ENCODE peak calls at places on chromosomes 6 and 20, in five cellular contexts. One of them, this sample, is unnamed.
A peak's percentile ranks its signal among the peaks of the same experiment; 100 is the strongest.

GRCh38 chr20:34557936-34558319 is 590 bp upstream of the MAP1LC3A start:
- DNase-seq in CD8-positive, alpha-beta T cell: no peak
- DNase-seq in progenitor cell of endocrine pancreas: no peak
- DNase-seq in cardiac fibroblast: no peak
- DNase-seq in breast epithelium: no peak
- DNase-seq in this sample: peak; percentile 26

GRCh38 chr20:46031701-46032254 is 2.8 kb downstream of the SLC12A5 start:
- DNase-seq in CD8-positive, alpha-beta T cell: no peak
- DNase-seq in progenitor cell of endocrine pancreas: no peak
- DNase-seq in cardiac fibroblast: no peak
- DNase-seq in breast epithelium: no peak
- DNase-seq in this sample: no peak

GRCh38 chr6:6230286-6230685 is 90.2 kb downstream of the F13A1 start:
- DNase-seq in CD8-positive, alpha-beta T cell: no peak
- DNase-seq in progenitor cell of endocrine pancreas: no peak
- DNase-seq in cardiac fibroblast: no peak
- DNase-seq in breast epithelium: no peak
- DNase-seq in this sample: no peak

GRCh38 chr6:81086931-81087330 is 665.5 kb downstream of the TENT5A start:
- DNase-seq in CD8-positive, alpha-beta T cell: no peak
- DNase-seq in progenitor cell of endocrine pancreas: no peak
- DNase-seq in cardiac fibroblast: no peak
- DNase-seq in breast epithelium: no peak
- DNase-seq in this sample: no peak

GRCh38 chr6:79546186-79546585 is 9.0 kb upstream of the LCA5 start:
- DNase-seq in CD8-positive, alpha-beta T cell: no peak
- DNase-seq in progenitor cell of endocrine pancreas: no peak
- DNase-seq in cardiac fibroblast: peak; percentile 46
- DNase-seq in breast epithelium: no peak
- DNase-seq in this sample: no peak

GRCh38 chr20:40892642-40893041 is 136.0 kb upstream of the TOP1 start:
- DNase-seq in CD8-positive, alpha-beta T cell: no peak
- DNase-seq in progenitor cell of endocrine pancreas: no peak
- DNase-seq in cardiac fibroblast: no peak
- DNase-seq in breast epithelium: no peak
- DNase-seq in this sample: no peak

GRCh38 chr20:64049060-64049886 is at the start of gene SOX18:
- DNase-seq in CD8-positive, alpha-beta T cell: no peak
- DNase-seq in progenitor cell of endocrine pancreas: no peak
- DNase-seq in cardiac fibroblast: peak; percentile 56
- DNase-seq in breast epithelium: no peak
- DNase-seq in this sample: no peak

GRCh38 chr20:49742948-49743347 is 29.3 kb upstream of the B4GALT5 start:
- DNase-seq in CD8-positive, alpha-beta T cell: no peak
- DNase-seq in progenitor cell of endocrine pancreas: no peak
- DNase-seq in cardiac fibroblast: no peak
- DNase-seq in breast epithelium: no peak
- DNase-seq in this sample: no peak

GRCh38 chr6:36419295-36419694 is 23.4 kb downstream of the PXT1 start:
- DNase-seq in CD8-positive, alpha-beta T cell: no peak
- DNase-seq in progenitor cell of endocrine pancreas: no peak
- DNase-seq in cardiac fibroblast: no peak
- DNase-seq in breast epithelium: no peak
- DNase-seq in this sample: no peak

GRCh38 chr20:44342240-44342639 is 5.4 kb downstream of the R3HDML start:
- DNase-seq in CD8-positive, alpha-beta T cell: no peak
- DNase-seq in progenitor cell of endocrine pancreas: no peak
- DNase-seq in cardiac fibroblast: no peak
- DNase-seq in breast epithelium: no peak
- DNase-seq in this sample: no peak

GRCh38 chr6:143805832-143806281 is 37.3 kb upstream of the LTV1 start:
- DNase-seq in CD8-positive, alpha-beta T cell: no peak
- DNase-seq in progenitor cell of endocrine pancreas: no peak
- DNase-seq in cardiac fibroblast: peak; percentile 70
- DNase-seq in breast epithelium: no peak
- DNase-seq in this sample: no peak

GRCh38 chr6:139373928-139374356 is 506 bp downstream of the CITED2 start:
- DNase-seq in CD8-positive, alpha-beta T cell: no peak
- DNase-seq in progenitor cell of endocrine pancreas: peak; percentile 14
- DNase-seq in cardiac fibroblast: no peak
- DNase-seq in breast epithelium: no peak
- DNase-seq in this sample: no peak

GRCh38 chr20:45828589-45828988 is 1.5 kb upstream of the TNNC2 start:
- DNase-seq in CD8-positive, alpha-beta T cell: no peak
- DNase-seq in progenitor cell of endocrine pancreas: no peak
- DNase-seq in cardiac fibroblast: peak; percentile 31
- DNase-seq in breast epithelium: no peak
- DNase-seq in this sample: no peak

GRCh38 chr20:32019156-32019510 is 8.9 kb downstream of the CCM2L start:
- DNase-seq in CD8-positive, alpha-beta T cell: no peak
- DNase-seq in progenitor cell of endocrine pancreas: peak; percentile 60
- DNase-seq in cardiac fibroblast: no peak
- DNase-seq in breast epithelium: no peak
- DNase-seq in this sample: no peak

GRCh38 chr6:142478117-142478516 is 176.3 kb downstream of the ADGRG6 start:
- DNase-seq in CD8-positive, alpha-beta T cell: no peak
- DNase-seq in progenitor cell of endocrine pancreas: no peak
- DNase-seq in cardiac fibroblast: peak; percentile 30
- DNase-seq in breast epithelium: no peak
- DNase-seq in this sample: no peak

GRCh38 chr6:166625356-166625755 is 1.7 kb downstream of the RPS6KA2 start:
- DNase-seq in CD8-positive, alpha-beta T cell: no peak
- DNase-seq in progenitor cell of endocrine pancreas: no peak
- DNase-seq in cardiac fibroblast: peak; percentile 86
- DNase-seq in breast epithelium: no peak
- DNase-seq in this sample: no peak

GRCh38 chr6:45532626-45533258 is 155.0 kb upstream of the SUPT3H start:
- DNase-seq in CD8-positive, alpha-beta T cell: no peak
- DNase-seq in progenitor cell of endocrine pancreas: no peak
- DNase-seq in cardiac fibroblast: peak; percentile 59
- DNase-seq in breast epithelium: no peak
- DNase-seq in this sample: no peak

GRCh38 chr6:32796848-32797776 is 19.7 kb downstream of the HLA-DOB start:
- DNase-seq in CD8-positive, alpha-beta T cell: peak; percentile 88
- DNase-seq in progenitor cell of endocrine pancreas: peak; percentile 71
- DNase-seq in cardiac fibroblast: peak; percentile 70
- DNase-seq in breast epithelium: peak; percentile 80
- DNase-seq in this sample: no peak

GRCh38 chr6:168388641-168389633 is 52.0 kb upstream of the SMOC2 start:
- DNase-seq in CD8-positive, alpha-beta T cell: no peak
- DNase-seq in progenitor cell of endocrine pancreas: peak; percentile 31
- DNase-seq in cardiac fibroblast: no peak
- DNase-seq in breast epithelium: peak; percentile 83
- DNase-seq in this sample: no peak

GRCh38 chr20:62318411-62319345 is 15.9 kb downstream of the ADRM1 start:
- DNase-seq in CD8-positive, alpha-beta T cell: no peak
- DNase-seq in progenitor cell of endocrine pancreas: no peak
- DNase-seq in cardiac fibroblast: no peak
- DNase-seq in breast epithelium: no peak
- DNase-seq in this sample: no peak

GRCh38 chr6:154993026-154993425 is 2.1 kb upstream of the TIAM2 start:
- DNase-seq in CD8-positive, alpha-beta T cell: no peak
- DNase-seq in progenitor cell of endocrine pancreas: no peak
- DNase-seq in cardiac fibroblast: no peak
- DNase-seq in breast epithelium: no peak
- DNase-seq in this sample: no peak

GRCh38 chr20:16476032-16476431 is 97.2 kb downstream of the KIF16B start:
- DNase-seq in CD8-positive, alpha-beta T cell: no peak
- DNase-seq in progenitor cell of endocrine pancreas: no peak
- DNase-seq in cardiac fibroblast: peak; percentile 73
- DNase-seq in breast epithelium: no peak
- DNase-seq in this sample: no peak

GRCh38 chr20:4509825-4510522 is 211.7 kb upstream of the PRND start:
- DNase-seq in CD8-positive, alpha-beta T cell: no peak
- DNase-seq in progenitor cell of endocrine pancreas: no peak
- DNase-seq in cardiac fibroblast: no peak
- DNase-seq in breast epithelium: no peak
- DNase-seq in this sample: no peak

GRCh38 chr6:73586416-73586974 is 65.7 kb upstream of the EEF1A1 start:
- DNase-seq in CD8-positive, alpha-beta T cell: no peak
- DNase-seq in progenitor cell of endocrine pancreas: no peak
- DNase-seq in cardiac fibroblast: peak; percentile 45
- DNase-seq in breast epithelium: no peak
- DNase-seq in this sample: no peak

DNA sequence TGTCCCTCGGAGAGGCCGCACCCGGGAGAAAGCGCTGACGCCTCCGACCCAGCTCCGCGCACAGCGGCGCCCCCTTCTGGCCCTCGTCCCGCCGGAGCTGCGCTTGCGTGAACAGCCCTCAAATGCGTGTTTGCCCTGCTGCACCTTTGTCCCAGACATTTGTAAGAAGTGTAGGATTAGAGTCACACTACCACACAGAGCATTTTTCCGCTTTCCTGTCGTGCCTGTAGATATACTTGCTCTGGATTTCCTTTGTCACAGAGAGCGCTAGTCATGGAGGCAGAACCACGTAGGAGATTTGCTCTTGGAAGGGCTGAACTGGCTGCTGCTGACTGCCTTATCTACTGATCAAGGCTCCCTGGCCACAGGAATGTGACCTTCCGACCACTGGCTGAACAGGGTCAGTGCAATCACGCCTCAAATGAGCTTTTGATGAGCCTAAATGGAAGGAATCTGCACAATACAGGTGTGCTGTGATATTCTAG is 62.3 kb downstream of the PAX1 start:
- DNase-seq in CD8-positive, alpha-beta T cell: no peak
- DNase-seq in progenitor cell of endocrine pancreas: peak; percentile 63
- DNase-seq in cardiac fibroblast: no peak
- DNase-seq in breast epithelium: peak; percentile 55
- DNase-seq in this sample: no peak
- TF ChIP-seq CTCF in CD8-positive, alpha-beta T cell: no peak
- TF ChIP-seq CTCF in progenitor cell of endocrine pancreas: peak; percentile 84
- TF ChIP-seq CTCF in cardiac fibroblast: no peak
- TF ChIP-seq CTCF in breast epithelium: peak; percentile 27
- TF ChIP-seq CTCF in this sample: no peak

DNA sequence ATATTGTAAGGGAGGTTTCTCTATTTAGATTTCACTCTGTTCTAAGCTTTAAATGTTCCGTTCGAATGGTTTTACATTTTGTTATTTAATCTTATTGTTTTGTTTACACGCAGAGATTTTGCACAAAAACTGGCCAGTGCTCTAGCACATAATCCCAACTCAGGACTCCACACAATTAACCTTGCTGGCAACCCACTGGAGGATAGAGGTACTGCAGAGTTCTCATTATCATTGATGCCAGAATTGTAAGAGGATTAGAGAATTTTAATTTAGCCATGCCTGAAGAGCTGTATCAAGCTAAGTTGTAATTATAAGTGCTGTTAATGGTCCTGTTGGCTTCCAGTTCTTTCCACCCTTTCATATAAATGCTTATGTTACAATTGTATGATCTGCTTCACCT is 179.7 kb upstream of the SCGN start:
- DNase-seq in CD8-positive, alpha-beta T cell: no peak
- DNase-seq in progenitor cell of endocrine pancreas: no peak
- DNase-seq in cardiac fibroblast: no peak
- DNase-seq in breast epithelium: no peak
- DNase-seq in this sample: no peak
- TF ChIP-seq CTCF in CD8-positive, alpha-beta T cell: peak; percentile 43
- TF ChIP-seq CTCF in progenitor cell of endocrine pancreas: peak; percentile 37
- TF ChIP-seq CTCF in cardiac fibroblast: peak; percentile 10
- TF ChIP-seq CTCF in breast epithelium: no peak
- TF ChIP-seq CTCF in this sample: peak; percentile 39

GRCh38 chr20:57464642-57465211 is 60.2 kb downstream of the CTCFL start:
- DNase-seq in CD8-positive, alpha-beta T cell: no peak
- DNase-seq in progenitor cell of endocrine pancreas: no peak
- DNase-seq in cardiac fibroblast: peak; percentile 33
- DNase-seq in breast epithelium: no peak
- DNase-seq in this sample: peak; percentile 29
- TF ChIP-seq CTCF in CD8-positive, alpha-beta T cell: no peak
- TF ChIP-seq CTCF in progenitor cell of endocrine pancreas: peak; percentile 29
- TF ChIP-seq CTCF in cardiac fibroblast: peak; percentile 35
- TF ChIP-seq CTCF in breast epithelium: no peak
- TF ChIP-seq CTCF in this sample: peak; percentile 27

DNA sequence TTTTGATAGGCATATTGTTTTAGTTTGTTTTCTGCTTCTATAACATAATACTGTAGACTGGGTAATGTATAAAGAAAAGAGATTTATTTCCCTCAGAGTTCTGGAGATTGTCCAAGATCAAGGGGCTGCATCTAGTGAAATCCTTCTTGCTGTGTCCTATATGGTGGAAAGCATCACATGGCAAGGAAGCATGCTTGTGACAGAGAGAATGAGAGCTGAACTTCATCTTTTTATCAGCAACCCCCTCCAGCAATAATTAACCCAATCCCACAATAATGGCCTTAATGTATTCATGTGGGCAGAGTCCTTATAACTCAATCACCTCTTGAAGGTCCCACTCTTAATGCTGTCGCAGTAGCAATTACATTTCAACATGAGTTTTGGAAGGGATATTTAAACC is 141.4 kb downstream of the CENPW start:
- DNase-seq in CD8-positive, alpha-beta T cell: no peak
- DNase-seq in progenitor cell of endocrine pancreas: no peak
- DNase-seq in cardiac fibroblast: no peak
- DNase-seq in breast epithelium: no peak
- DNase-seq in this sample: no peak
- TF ChIP-seq CTCF in CD8-positive, alpha-beta T cell: no peak
- TF ChIP-seq CTCF in progenitor cell of endocrine pancreas: no peak
- TF ChIP-seq CTCF in cardiac fibroblast: no peak
- TF ChIP-seq CTCF in breast epithelium: no peak
- TF ChIP-seq CTCF in this sample: no peak

This sample was measured in chondrocyte.